ENCODE peak calls at places on chromosomes 12 and 14, in five cellular contexts. G, U, B, E and S are unnamed samples.

GRCh38 chr14:91058017-91058675 is 2.3 kb downstream of the RPS6KA5 start:
- DNase-seq in G (peak), U (no peak), B (no peak), E (no peak), S (no peak)

GRCh38 chr14:36859119-36859518 is 197.5 kb downstream of the PAX9 start:
- DNase-seq in G (peak), U (no peak), B (no peak), E (no peak), S (no peak)

GRCh38 chr14:64861916-64862315 is 17.8 kb downstream of the SPTB start:
- DNase-seq in G (no peak), U (no peak), B (no peak), E (no peak), S (no peak)

GRCh38 chr12:2893007-2893406 is 2.3 kb downstream of the TULP3 start:
- DNase-seq in G (peak), U (peak), B (peak), E (no peak), S (peak)

GRCh38 chr14:37081220-37081619 is 91.2 kb downstream of the SLC25A21 start:
- DNase-seq in G (peak), U (peak), B (peak), E (no peak), S (peak)

GRCh38 chr12:69368171-69368570 is 8.6 kb downstream of the YEATS4 start:
- DNase-seq in G (no peak), U (no peak), B (no peak), E (no peak), S (no peak)

GRCh38 chr12:54014315-54015209 is 5.8 kb downstream of the HOXC8 start:
- DNase-seq in G (no peak), U (no peak), B (no peak), E (no peak), S (no peak)

GRCh38 chr12:69388371-69388770 is 28.8 kb downstream of the YEATS4 start:
- DNase-seq in G (peak), U (peak), B (peak), E (no peak), S (no peak)

GRCh38 chr12:109738878-109739665 is 25.4 kb downstream of the FAM222A start:
- DNase-seq in G (peak), U (peak), B (peak), E (peak), S (no peak)

GRCh38 chr12:25591132-25591531 is 38.0 kb upstream of the LMNTD1 start:
- DNase-seq in G (no peak), U (no peak), B (peak), E (no peak), S (no peak)

GRCh38 chr12:3154006-3154405 is 76.8 kb downstream of the TSPAN9 start:
- DNase-seq in G (no peak), U (no peak), B (no peak), E (no peak), S (no peak)

GRCh38 chr14:69077841-69078240 is 75.1 kb downstream of the DCAF5 start:
- DNase-seq in G (peak), U (peak), B (peak), E (no peak), S (peak)

GRCh38 chr14:77086017-77086727 is 11.9 kb upstream of the CIPC start:
- DNase-seq in G (peak), U (peak), B (peak), E (no peak), S (peak)

GRCh38 chr12:122929812-122930211 is 33.9 kb upstream of the VPS37B start:
- DNase-seq in G (no peak), U (no peak), B (no peak), E (no peak), S (no peak)

DNA sequence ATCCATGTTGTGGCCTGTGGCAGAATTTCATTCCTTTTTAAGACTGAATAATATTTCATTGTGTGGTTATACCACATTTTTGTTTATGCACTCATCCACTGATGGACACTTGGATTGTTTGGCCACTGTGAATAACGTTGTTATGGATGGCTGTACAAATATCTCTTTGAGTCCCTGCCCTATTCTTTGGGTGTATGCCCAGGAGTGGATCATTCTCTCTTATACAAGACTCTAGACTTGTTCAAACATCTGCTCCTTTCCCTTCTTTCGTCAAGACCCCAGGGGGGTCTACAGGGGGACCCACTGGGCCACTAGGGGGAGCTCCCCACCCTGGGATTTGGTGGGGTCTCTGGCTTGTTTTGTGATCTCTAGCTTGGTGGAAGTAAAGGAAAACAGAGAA is 77.4 kb downstream of the FBXL14 start:
- DNase-seq in G (peak), U (peak), B (peak), E (no peak), S (peak)
- TF ChIP-seq CTCF in G (peak), U (peak), B (peak), E (peak), S (peak)

GRCh38 chr12:6369916-6370575 is 5.3 kb downstream of the SCNN1A start:
- DNase-seq in G (no peak), U (no peak), B (no peak), E (no peak), S (no peak)
- H3K27ac ChIP-seq in G (no peak), U (no peak), B (peak), E (no peak), S (no peak)

GRCh38 chr14:102900631-102901571 is 21.6 kb upstream of the AMN start:
- DNase-seq in G (no peak), U (no peak), B (no peak), E (no peak), S (no peak)
- TF ChIP-seq CTCF in G (no peak), U (no peak), B (no peak), E (no peak), S (no peak)

GRCh38 chr12:8662592-8662991 is at the start of gene MFAP5:
- DNase-seq in G (peak), U (peak), B (no peak), E (no peak), S (no peak)
- H3K27ac ChIP-seq in G (peak), U (no peak), B (no peak), E (peak), S (no peak)